ENCODE peak calls at places on chromosomes 5 and 9, in nine cellular contexts. One of them, this sample, is unnamed.

GRCh38 chr9:135082536-135082935 is 4.9 kb upstream of the OLFM1 start:
- DNase-seq in PC-9: no peak
- DNase-seq in HepG2: no peak
- DNase-seq in fibroblast of pulmonary artery: no peak
- DNase-seq in upper lobe of right lung: peak
- DNase-seq in WTC11: no peak
- DNase-seq in progenitor cell of endocrine pancreas: no peak
- DNase-seq in BJ: no peak
- DNase-seq in astrocyte of the spinal cord: no peak
- DNase-seq in this sample: no peak

GRCh38 chr5:54514269-54514668 is 3.3 kb upstream of the SNX18 start:
- DNase-seq in BJ: no peak
- DNase-seq in PC-9: no peak
- DNase-seq in upper lobe of right lung: no peak
- DNase-seq in astrocyte of the spinal cord: no peak
- DNase-seq in HepG2: peak
- DNase-seq in progenitor cell of endocrine pancreas: no peak
- DNase-seq in WTC11: no peak
- DNase-seq in fibroblast of pulmonary artery: no peak
- DNase-seq in this sample: no peak

GRCh38 chr5:151663617-151664322 is 22.9 kb downstream of the SPARC start:
- DNase-seq in PC-9: no peak
- DNase-seq in BJ: no peak
- DNase-seq in astrocyte of the spinal cord: no peak
- DNase-seq in HepG2: no peak
- DNase-seq in WTC11: no peak
- DNase-seq in upper lobe of right lung: no peak
- DNase-seq in progenitor cell of endocrine pancreas: no peak
- DNase-seq in fibroblast of pulmonary artery: peak
- DNase-seq in this sample: no peak

GRCh38 chr5:59058237-59058636 is 475.4 kb downstream of the RAB3C start:
- DNase-seq in PC-9: no peak
- DNase-seq in progenitor cell of endocrine pancreas: no peak
- DNase-seq in HepG2: no peak
- DNase-seq in WTC11: no peak
- DNase-seq in upper lobe of right lung: no peak
- DNase-seq in astrocyte of the spinal cord: no peak
- DNase-seq in BJ: no peak
- DNase-seq in fibroblast of pulmonary artery: no peak
- DNase-seq in this sample: no peak

GRCh38 chr5:152113401-152113800 is 188.8 kb upstream of the GLRA1 start:
- DNase-seq in BJ: no peak
- DNase-seq in fibroblast of pulmonary artery: no peak
- DNase-seq in astrocyte of the spinal cord: peak
- DNase-seq in PC-9: no peak
- DNase-seq in WTC11: no peak
- DNase-seq in progenitor cell of endocrine pancreas: no peak
- DNase-seq in HepG2: no peak
- DNase-seq in upper lobe of right lung: no peak
- DNase-seq in this sample: no peak

GRCh38 chr9:130824079-130824478 is 11.0 kb upstream of the ABL1 start:
- DNase-seq in upper lobe of right lung: no peak
- DNase-seq in BJ: no peak
- DNase-seq in PC-9: no peak
- DNase-seq in HepG2: no peak
- DNase-seq in progenitor cell of endocrine pancreas: no peak
- DNase-seq in WTC11: no peak
- DNase-seq in astrocyte of the spinal cord: no peak
- DNase-seq in fibroblast of pulmonary artery: no peak
- DNase-seq in this sample: no peak

GRCh38 chr9:32603914-32604852 is 31.2 kb upstream of the NDUFB6 start:
- DNase-seq in upper lobe of right lung: no peak
- DNase-seq in PC-9: peak
- DNase-seq in fibroblast of pulmonary artery: no peak
- DNase-seq in progenitor cell of endocrine pancreas: no peak
- DNase-seq in BJ: no peak
- DNase-seq in astrocyte of the spinal cord: peak
- DNase-seq in HepG2: peak
- DNase-seq in WTC11: no peak
- DNase-seq in this sample: no peak

GRCh38 chr5:93990504-93991085 is 249.2 kb upstream of the POU5F2 start:
- DNase-seq in WTC11: no peak
- DNase-seq in astrocyte of the spinal cord: no peak
- DNase-seq in upper lobe of right lung: no peak
- DNase-seq in fibroblast of pulmonary artery: peak
- DNase-seq in HepG2: no peak
- DNase-seq in PC-9: no peak
- DNase-seq in progenitor cell of endocrine pancreas: no peak
- DNase-seq in BJ: no peak
- DNase-seq in this sample: no peak

GRCh38 chr9:106964329-106964728 is 101.4 kb downstream of the ZNF462 start:
- DNase-seq in HepG2: no peak
- DNase-seq in upper lobe of right lung: no peak
- DNase-seq in astrocyte of the spinal cord: no peak
- DNase-seq in PC-9: no peak
- DNase-seq in WTC11: no peak
- DNase-seq in progenitor cell of endocrine pancreas: no peak
- DNase-seq in BJ: no peak
- DNase-seq in fibroblast of pulmonary artery: no peak
- DNase-seq in this sample: no peak

GRCh38 chr5:351911-352225 is 30.4 kb downstream of the AHRR start:
- DNase-seq in WTC11: no peak
- DNase-seq in upper lobe of right lung: no peak
- DNase-seq in HepG2: no peak
- DNase-seq in astrocyte of the spinal cord: no peak
- DNase-seq in fibroblast of pulmonary artery: no peak
- DNase-seq in BJ: no peak
- DNase-seq in PC-9: no peak
- DNase-seq in progenitor cell of endocrine pancreas: no peak
- DNase-seq in this sample: no peak

GRCh38 chr5:348726-349125 is 27.2 kb downstream of the AHRR start:
- DNase-seq in PC-9: no peak
- DNase-seq in HepG2: no peak
- DNase-seq in WTC11: no peak
- DNase-seq in upper lobe of right lung: no peak
- DNase-seq in fibroblast of pulmonary artery: no peak
- DNase-seq in astrocyte of the spinal cord: no peak
- DNase-seq in BJ: no peak
- DNase-seq in progenitor cell of endocrine pancreas: no peak
- DNase-seq in this sample: no peak

GRCh38 chr5:351084-351910 is 29.8 kb downstream of the AHRR start:
- DNase-seq in HepG2: no peak
- DNase-seq in BJ: no peak
- DNase-seq in PC-9: no peak
- DNase-seq in WTC11: no peak
- DNase-seq in upper lobe of right lung: no peak
- DNase-seq in fibroblast of pulmonary artery: no peak
- DNase-seq in progenitor cell of endocrine pancreas: no peak
- DNase-seq in astrocyte of the spinal cord: no peak
- DNase-seq in this sample: no peak

GRCh38 chr5:347712-348284 is 26.3 kb downstream of the AHRR start:
- DNase-seq in WTC11: no peak
- DNase-seq in progenitor cell of endocrine pancreas: no peak
- DNase-seq in fibroblast of pulmonary artery: no peak
- DNase-seq in HepG2: no peak
- DNase-seq in upper lobe of right lung: no peak
- DNase-seq in BJ: no peak
- DNase-seq in PC-9: no peak
- DNase-seq in astrocyte of the spinal cord: no peak
- DNase-seq in this sample: no peak

DNA sequence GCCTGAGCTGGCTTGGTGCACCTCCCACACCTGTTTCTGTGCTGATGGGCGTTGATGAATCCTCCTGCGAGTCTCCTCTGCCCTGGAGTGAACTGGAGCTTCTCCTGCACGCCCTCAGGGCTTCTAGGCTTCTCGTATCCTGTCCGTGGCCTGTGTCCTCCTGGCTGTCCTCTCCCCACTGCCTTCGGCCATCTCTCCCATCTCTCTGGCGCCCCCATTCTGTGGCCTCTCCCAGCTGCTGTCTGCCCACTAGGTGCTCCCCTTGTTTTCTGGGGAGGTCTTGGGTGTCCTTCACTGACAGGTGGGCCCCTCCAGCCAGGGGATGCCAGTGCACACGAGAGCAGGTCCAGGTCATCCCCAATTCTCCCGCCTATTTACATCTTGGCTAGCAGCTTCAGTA is 28.8 kb downstream of the AHRR start:
- DNase-seq in fibroblast of pulmonary artery: no peak
- DNase-seq in upper lobe of right lung: no peak
- DNase-seq in WTC11: peak
- DNase-seq in HepG2: peak
- DNase-seq in PC-9: no peak
- DNase-seq in BJ: no peak
- DNase-seq in progenitor cell of endocrine pancreas: no peak
- DNase-seq in astrocyte of the spinal cord: no peak
- DNase-seq in this sample: no peak
- TF ChIP-seq CTCF in fibroblast of pulmonary artery: no peak
- TF ChIP-seq CTCF in upper lobe of right lung: no peak
- TF ChIP-seq CTCF in WTC11: peak
- TF ChIP-seq CTCF in HepG2: peak
- TF ChIP-seq CTCF in PC-9: no peak
- TF ChIP-seq CTCF in BJ: peak
- TF ChIP-seq CTCF in progenitor cell of endocrine pancreas: no peak
- TF ChIP-seq CTCF in astrocyte of the spinal cord: peak
- TF ChIP-seq CTCF in this sample: no peak

GRCh38 chr5:63141582-63141981 is 563.0 kb downstream of the LRRC70 start:
- DNase-seq in fibroblast of pulmonary artery: no peak
- DNase-seq in HepG2: no peak
- DNase-seq in progenitor cell of endocrine pancreas: no peak
- DNase-seq in BJ: no peak
- DNase-seq in PC-9: no peak
- DNase-seq in WTC11: no peak
- DNase-seq in astrocyte of the spinal cord: no peak
- DNase-seq in upper lobe of right lung: no peak
- DNase-seq in this sample: no peak

GRCh38 chr5:63145167-63145566 is 566.5 kb downstream of the LRRC70 start:
- DNase-seq in PC-9: no peak
- DNase-seq in WTC11: no peak
- DNase-seq in progenitor cell of endocrine pancreas: no peak
- DNase-seq in astrocyte of the spinal cord: no peak
- DNase-seq in upper lobe of right lung: no peak
- DNase-seq in fibroblast of pulmonary artery: no peak
- DNase-seq in HepG2: no peak
- DNase-seq in BJ: no peak
- DNase-seq in this sample: no peak
- TF ChIP-seq CTCF in PC-9: no peak
- TF ChIP-seq CTCF in WTC11: no peak
- TF ChIP-seq CTCF in progenitor cell of endocrine pancreas: no peak
- TF ChIP-seq CTCF in astrocyte of the spinal cord: no peak
- TF ChIP-seq CTCF in upper lobe of right lung: no peak
- TF ChIP-seq CTCF in fibroblast of pulmonary artery: no peak
- TF ChIP-seq CTCF in HepG2: no peak
- TF ChIP-seq CTCF in BJ: no peak
- TF ChIP-seq CTCF in this sample: no peak

DNA sequence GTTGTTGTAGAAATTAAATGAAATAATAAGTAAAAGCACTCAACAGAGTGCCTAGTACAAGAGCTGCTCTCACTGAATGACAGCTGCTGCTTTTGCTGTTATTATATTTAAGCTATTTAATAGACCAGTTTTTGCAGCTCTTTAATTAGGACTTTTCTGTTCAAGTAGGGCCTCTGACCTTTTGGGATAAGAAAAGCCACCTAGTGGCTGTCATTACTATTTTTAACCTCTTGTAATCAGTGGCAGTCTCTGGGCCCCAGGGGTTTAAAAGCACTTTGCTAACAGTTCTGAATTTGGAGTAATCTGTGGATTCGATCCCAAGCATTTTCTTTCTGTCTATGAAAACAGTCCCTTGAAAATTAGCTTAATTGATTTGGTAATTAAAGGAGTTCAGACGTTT is 121.1 kb downstream of the NUDT12 start:
- DNase-seq in HepG2: no peak
- DNase-seq in BJ: no peak
- DNase-seq in PC-9: no peak
- DNase-seq in progenitor cell of endocrine pancreas: no peak
- DNase-seq in upper lobe of right lung: no peak
- DNase-seq in astrocyte of the spinal cord: no peak
- DNase-seq in fibroblast of pulmonary artery: no peak
- DNase-seq in WTC11: no peak
- DNase-seq in this sample: no peak
- TF ChIP-seq CTCF in HepG2: no peak
- TF ChIP-seq CTCF in BJ: peak
- TF ChIP-seq CTCF in PC-9: peak
- TF ChIP-seq CTCF in progenitor cell of endocrine pancreas: peak
- TF ChIP-seq CTCF in upper lobe of right lung: no peak
- TF ChIP-seq CTCF in astrocyte of the spinal cord: peak
- TF ChIP-seq CTCF in fibroblast of pulmonary artery: peak
- TF ChIP-seq CTCF in WTC11: peak
- TF ChIP-seq CTCF in this sample: peak

GRCh38 chr5:32519508-32519907 is 65.8 kb upstream of the SUB1 start:
- DNase-seq in HepG2: no peak
- DNase-seq in fibroblast of pulmonary artery: no peak
- DNase-seq in BJ: no peak
- DNase-seq in upper lobe of right lung: no peak
- DNase-seq in WTC11: no peak
- DNase-seq in PC-9: no peak
- DNase-seq in progenitor cell of endocrine pancreas: no peak
- DNase-seq in astrocyte of the spinal cord: no peak
- DNase-seq in this sample: no peak
- TF ChIP-seq CTCF in HepG2: no peak
- TF ChIP-seq CTCF in fibroblast of pulmonary artery: no peak
- TF ChIP-seq CTCF in BJ: no peak
- TF ChIP-seq CTCF in upper lobe of right lung: no peak
- TF ChIP-seq CTCF in WTC11: no peak
- TF ChIP-seq CTCF in PC-9: no peak
- TF ChIP-seq CTCF in progenitor cell of endocrine pancreas: no peak
- TF ChIP-seq CTCF in astrocyte of the spinal cord: no peak
- TF ChIP-seq CTCF in this sample: no peak

GRCh38 chr5:80093796-80094195 is 58.6 kb downstream of the THBS4 start:
- DNase-seq in BJ: no peak
- DNase-seq in upper lobe of right lung: no peak
- DNase-seq in fibroblast of pulmonary artery: no peak
- DNase-seq in astrocyte of the spinal cord: no peak
- DNase-seq in progenitor cell of endocrine pancreas: no peak
- DNase-seq in HepG2: peak
- DNase-seq in PC-9: no peak
- DNase-seq in WTC11: no peak
- DNase-seq in this sample: no peak
- TF ChIP-seq CTCF in BJ: no peak
- TF ChIP-seq CTCF in upper lobe of right lung: no peak
- TF ChIP-seq CTCF in fibroblast of pulmonary artery: no peak
- TF ChIP-seq CTCF in astrocyte of the spinal cord: no peak
- TF ChIP-seq CTCF in progenitor cell of endocrine pancreas: peak
- TF ChIP-seq CTCF in HepG2: peak
- TF ChIP-seq CTCF in PC-9: no peak
- TF ChIP-seq CTCF in WTC11: no peak
- TF ChIP-seq CTCF in this sample: no peak

GRCh38 chr5:142143878-142144277 is 35.3 kb downstream of the NDFIP1 start:
- DNase-seq in HepG2: peak
- DNase-seq in fibroblast of pulmonary artery: peak
- DNase-seq in BJ: no peak
- DNase-seq in astrocyte of the spinal cord: peak
- DNase-seq in PC-9: no peak
- DNase-seq in upper lobe of right lung: no peak
- DNase-seq in progenitor cell of endocrine pancreas: no peak
- DNase-seq in WTC11: no peak
- DNase-seq in this sample: no peak

GRCh38 chr5:142145106-142145900 is 36.7 kb downstream of the NDFIP1 start:
- DNase-seq in progenitor cell of endocrine pancreas: peak
- DNase-seq in PC-9: peak
- DNase-seq in upper lobe of right lung: no peak
- DNase-seq in astrocyte of the spinal cord: peak
- DNase-seq in WTC11: peak
- DNase-seq in BJ: no peak
- DNase-seq in HepG2: peak
- DNase-seq in fibroblast of pulmonary artery: peak
- DNase-seq in this sample: no peak

GRCh38 chr5:142141463-142141862 is 32.9 kb downstream of the NDFIP1 start:
- DNase-seq in fibroblast of pulmonary artery: no peak
- DNase-seq in WTC11: no peak
- DNase-seq in upper lobe of right lung: no peak
- DNase-seq in astrocyte of the spinal cord: no peak
- DNase-seq in HepG2: no peak
- DNase-seq in BJ: no peak
- DNase-seq in PC-9: no peak
- DNase-seq in progenitor cell of endocrine pancreas: no peak
- DNase-seq in this sample: no peak
- TF ChIP-seq CTCF in fibroblast of pulmonary artery: no peak
- TF ChIP-seq CTCF in WTC11: no peak
- TF ChIP-seq CTCF in upper lobe of right lung: no peak
- TF ChIP-seq CTCF in astrocyte of the spinal cord: no peak
- TF ChIP-seq CTCF in HepG2: peak
- TF ChIP-seq CTCF in BJ: no peak
- TF ChIP-seq CTCF in PC-9: peak
- TF ChIP-seq CTCF in progenitor cell of endocrine pancreas: no peak
- TF ChIP-seq CTCF in this sample: peak